ENCODE peak calls at places on chromosomes 16 and 17, in nine cellular contexts. X is right cardiac atrium, M is GM23338, U is PC-9, B is SHP77, J is heart left ventricle, F is EH, O is T-helper 2 cell, G is endothelial cell of umbilical vein. W is an unnamed sample.

GRCh38 chr17:19756551-19756950 is 8.5 kb upstream of the ALDH3A1 start:
- DNase-seq in B (no peak), F (no peak), U (no peak), M (no peak), X (no peak), G (peak), J (no peak), O (no peak), W (no peak)

GRCh38 chr16:8849411-8850011 is 19.3 kb downstream of the CARHSP1 start:
- DNase-seq in B (no peak), J (no peak), O (no peak), F (no peak), M (no peak), X (peak), G (no peak), U (no peak), W (no peak)

GRCh38 chr16:49576173-49576494 is 202.5 kb downstream of the C16orf78 start:
- DNase-seq in B (no peak), J (no peak), M (no peak), X (no peak), O (no peak), F (no peak), U (no peak), G (no peak), W (no peak)

GRCh38 chr16:31093132-31093703 is 1.4 kb downstream of the VKORC1 start:
- DNase-seq in G (no peak), X (no peak), U (peak), O (no peak), J (no peak), F (peak), B (no peak), M (peak), W (peak)

GRCh38 chr17:80388175-80388574 is 26.8 kb upstream of the ENDOV start:
- DNase-seq in M (peak), B (no peak), F (no peak), O (no peak), G (no peak), J (no peak), U (no peak), X (no peak), W (no peak)

GRCh38 chr17:59149841-59150511 is 5.0 kb downstream of the SKA2 start:
- DNase-seq in F (no peak), X (no peak), M (no peak), O (no peak), B (no peak), J (no peak), G (no peak), U (no peak), W (no peak)

GRCh38 chr16:6146874-6147425 is 1049.4 kb upstream of the EEF2KMT start:
- DNase-seq in O (no peak), U (no peak), B (no peak), J (no peak), F (no peak), G (no peak), X (no peak), M (peak), W (no peak)

GRCh38 chr17:61323015-61323379 is 76.6 kb upstream of the TBX2 start:
- DNase-seq in B (no peak), U (no peak), J (no peak), O (no peak), X (no peak), F (no peak), G (no peak), M (no peak), W (no peak)

GRCh38 chr16:85472514-85472913 is 140.6 kb upstream of the GSE1 start:
- DNase-seq in O (no peak), M (no peak), J (no peak), G (no peak), X (no peak), F (no peak), U (no peak), B (no peak), W (no peak)

GRCh38 chr16:1291576-1291974 is 17.9 kb upstream of the UBE2I start:
- DNase-seq in U (no peak), J (no peak), G (no peak), O (no peak), X (no peak), B (peak), M (no peak), F (no peak), W (no peak)

GRCh38 chr17:74213897-74214386 is 571 bp downstream of the TTYH2 start:
- DNase-seq in U (no peak), F (no peak), J (peak), X (no peak), O (no peak), M (peak), G (no peak), B (no peak), W (peak)

GRCh38 chr16:49739381-49739780 is 116.5 kb downstream of the ZNF423 start:
- DNase-seq in B (no peak), J (no peak), O (no peak), X (no peak), M (peak), F (no peak), U (no peak), G (no peak), W (no peak)

GRCh38 chr16:87119168-87119567 is 198.0 kb downstream of the C16orf95 start:
- DNase-seq in M (no peak), B (no peak), J (no peak), U (no peak), X (no peak), F (no peak), G (no peak), O (no peak), W (no peak)

GRCh38 chr16:19885456-19886060 is 910 bp upstream of the GPRC5B start:
- DNase-seq in J (peak), X (peak), F (no peak), B (no peak), U (no peak), O (no peak), G (peak), M (peak), W (no peak)

GRCh38 chr16:50193594-50193993 is 40.5 kb downstream of the TENT4B start:
- DNase-seq in B (no peak), X (no peak), M (no peak), F (peak), O (no peak), J (no peak), G (no peak), U (no peak), W (no peak)

GRCh38 chr17:83135692-83136091 is 56.3 kb downstream of the METRNL start:
- DNase-seq in M (no peak), F (no peak), X (no peak), O (no peak), J (no peak), B (no peak), G (no peak), U (no peak), W (peak)

GRCh38 chr17:68697850-68698313 is 96.7 kb upstream of the FAM20A start:
- DNase-seq in B (no peak), J (no peak), G (no peak), U (no peak), F (peak), O (no peak), X (no peak), M (no peak), W (no peak)

GRCh38 chr17:28427372-28427771 is 21.4 kb upstream of the SLC46A1 start:
- DNase-seq in F (no peak), B (no peak), O (no peak), J (no peak), U (no peak), X (no peak), M (no peak), G (no peak), W (no peak)

GRCh38 chr16:67372664-67373063 is 20.6 kb downstream of the TPPP3 start:
- DNase-seq in M (peak), X (no peak), F (peak), U (no peak), B (no peak), J (no peak), O (no peak), G (peak), W (no peak)

GRCh38 chr16:51450913-51451312 is 299.8 kb upstream of the SALL1 start:
- DNase-seq in X (no peak), G (no peak), U (no peak), M (no peak), B (no peak), O (no peak), F (no peak), J (no peak), W (no peak)

GRCh38 chr17:64115871-64116534 is 13.9 kb downstream of the ERN1 start:
- DNase-seq in O (no peak), X (no peak), U (peak), B (no peak), J (no peak), F (peak), G (no peak), M (no peak), W (no peak)

W was measured in colonic mucosa.